ENCODE peak calls at places on chromosomes 6 and 20, in eight cellular contexts. One of them, this sample, is unnamed.

GRCh38 chr6:2688416-2689064 is 62.2 kb downstream of the MYLK4 start:
- DNase-seq in NCI-H1436: no peak
- DNase-seq in right cardiac atrium: no peak
- DNase-seq in HEK293T: no peak
- DNase-seq in NAMALWA: no peak
- DNase-seq in fibroblast of pulmonary artery: peak
- DNase-seq in T-helper 2 cell: no peak
- DNase-seq in GM23248: peak
- DNase-seq in this sample: no peak

GRCh38 chr6:69180361-69181067 is 545.4 kb downstream of the ADGRB3 start:
- DNase-seq in NCI-H1436: no peak
- DNase-seq in right cardiac atrium: no peak
- DNase-seq in HEK293T: no peak
- DNase-seq in NAMALWA: no peak
- DNase-seq in fibroblast of pulmonary artery: no peak
- DNase-seq in T-helper 2 cell: no peak
- DNase-seq in GM23248: no peak
- DNase-seq in this sample: no peak

GRCh38 chr20:1477896-1478490 is 11.3 kb upstream of the NSFL1C start:
- DNase-seq in NCI-H1436: no peak
- DNase-seq in right cardiac atrium: no peak
- DNase-seq in HEK293T: no peak
- DNase-seq in NAMALWA: no peak
- DNase-seq in fibroblast of pulmonary artery: no peak
- DNase-seq in T-helper 2 cell: no peak
- DNase-seq in GM23248: no peak
- DNase-seq in this sample: no peak

GRCh38 chr6:134315974-134316391 is 1.9 kb downstream of the SGK1 start:
- DNase-seq in NCI-H1436: no peak
- DNase-seq in right cardiac atrium: no peak
- DNase-seq in HEK293T: no peak
- DNase-seq in NAMALWA: no peak
- DNase-seq in fibroblast of pulmonary artery: no peak
- DNase-seq in T-helper 2 cell: no peak
- DNase-seq in GM23248: no peak
- DNase-seq in this sample: no peak

GRCh38 chr20:34834459-34834893 is 9.0 kb upstream of the NCOA6 start:
- DNase-seq in NCI-H1436: peak
- DNase-seq in right cardiac atrium: no peak
- DNase-seq in HEK293T: peak
- DNase-seq in NAMALWA: peak
- DNase-seq in fibroblast of pulmonary artery: peak
- DNase-seq in T-helper 2 cell: no peak
- DNase-seq in GM23248: peak
- DNase-seq in this sample: no peak

GRCh38 chr20:57266251-57267157 is at the start of gene BMP7:
- DNase-seq in NCI-H1436: no peak
- DNase-seq in right cardiac atrium: no peak
- DNase-seq in HEK293T: peak
- DNase-seq in NAMALWA: peak
- DNase-seq in fibroblast of pulmonary artery: no peak
- DNase-seq in T-helper 2 cell: no peak
- DNase-seq in GM23248: peak
- DNase-seq in this sample: peak

GRCh38 chr6:132867055-132867454 is 52.7 kb downstream of the RPS12 start:
- DNase-seq in NCI-H1436: no peak
- DNase-seq in right cardiac atrium: no peak
- DNase-seq in HEK293T: no peak
- DNase-seq in NAMALWA: no peak
- DNase-seq in fibroblast of pulmonary artery: peak
- DNase-seq in T-helper 2 cell: no peak
- DNase-seq in GM23248: no peak
- DNase-seq in this sample: no peak

GRCh38 chr6:52500268-52501129 is 76.4 kb downstream of the TRAM2 start:
- DNase-seq in NCI-H1436: no peak
- DNase-seq in right cardiac atrium: peak
- DNase-seq in HEK293T: no peak
- DNase-seq in NAMALWA: no peak
- DNase-seq in fibroblast of pulmonary artery: no peak
- DNase-seq in T-helper 2 cell: no peak
- DNase-seq in GM23248: no peak
- DNase-seq in this sample: no peak

GRCh38 chr6:52577778-52578473 is 1.1 kb upstream of the TRAM2 start:
- DNase-seq in NCI-H1436: no peak
- DNase-seq in right cardiac atrium: no peak
- DNase-seq in HEK293T: no peak
- DNase-seq in NAMALWA: peak
- DNase-seq in fibroblast of pulmonary artery: no peak
- DNase-seq in T-helper 2 cell: no peak
- DNase-seq in GM23248: no peak
- DNase-seq in this sample: no peak

GRCh38 chr6:16511723-16512584 is 249.3 kb downstream of the ATXN1 start:
- DNase-seq in NCI-H1436: peak
- DNase-seq in right cardiac atrium: no peak
- DNase-seq in HEK293T: no peak
- DNase-seq in NAMALWA: peak
- DNase-seq in fibroblast of pulmonary artery: no peak
- DNase-seq in T-helper 2 cell: peak
- DNase-seq in GM23248: no peak
- DNase-seq in this sample: no peak

GRCh38 chr20:32642257-32643046 is 31.3 kb downstream of the C20orf203 start:
- DNase-seq in NCI-H1436: no peak
- DNase-seq in right cardiac atrium: no peak
- DNase-seq in HEK293T: no peak
- DNase-seq in NAMALWA: no peak
- DNase-seq in fibroblast of pulmonary artery: no peak
- DNase-seq in T-helper 2 cell: no peak
- DNase-seq in GM23248: no peak
- DNase-seq in this sample: no peak

GRCh38 chr6:14211596-14211961 is 94.0 kb downstream of the CD83 start:
- DNase-seq in NCI-H1436: no peak
- DNase-seq in right cardiac atrium: peak
- DNase-seq in HEK293T: peak
- DNase-seq in NAMALWA: no peak
- DNase-seq in fibroblast of pulmonary artery: peak
- DNase-seq in T-helper 2 cell: no peak
- DNase-seq in GM23248: peak
- DNase-seq in this sample: peak

GRCh38 chr6:31152776-31153175 is 4.8 kb downstream of the CCHCR1 start:
- DNase-seq in NCI-H1436: no peak
- DNase-seq in right cardiac atrium: no peak
- DNase-seq in HEK293T: no peak
- DNase-seq in NAMALWA: no peak
- DNase-seq in fibroblast of pulmonary artery: no peak
- DNase-seq in T-helper 2 cell: no peak
- DNase-seq in GM23248: no peak
- DNase-seq in this sample: no peak

This sample was measured in progenitor cell of endocrine pancreas.